ENCODE peak calls at places on chromosomes 11 and 22, in six cellular contexts. One of them, this sample, is unnamed.

GRCh38 chr11:18005376-18006129 is 7.3 kb downstream of the SERGEF start:
- DNase-seq in DND-41: no peak
- DNase-seq in colonic mucosa: no peak
- DNase-seq in IMR-90: no peak
- DNase-seq in endodermal cell: no peak
- DNase-seq in fibroblast of lung: no peak
- DNase-seq in this sample: no peak

GRCh38 chr11:63779044-63779443 is 10.5 kb upstream of the ZFTA start:
- DNase-seq in DND-41: no peak
- DNase-seq in colonic mucosa: no peak
- DNase-seq in IMR-90: no peak
- DNase-seq in endodermal cell: no peak
- DNase-seq in fibroblast of lung: no peak
- DNase-seq in this sample: no peak

GRCh38 chr11:62071408-62071807 is 52.4 kb upstream of the INCENP start:
- DNase-seq in DND-41: no peak
- DNase-seq in colonic mucosa: no peak
- DNase-seq in IMR-90: peak
- DNase-seq in endodermal cell: no peak
- DNase-seq in fibroblast of lung: no peak
- DNase-seq in this sample: no peak

GRCh38 chr11:121221801-121222200 is 70.8 kb upstream of the SC5D start:
- DNase-seq in DND-41: no peak
- DNase-seq in colonic mucosa: no peak
- DNase-seq in IMR-90: no peak
- DNase-seq in endodermal cell: peak
- DNase-seq in fibroblast of lung: no peak
- DNase-seq in this sample: no peak

GRCh38 chr22:30868663-30869385 is 99.8 kb downstream of the MORC2 start:
- DNase-seq in DND-41: peak
- DNase-seq in colonic mucosa: no peak
- DNase-seq in IMR-90: peak
- DNase-seq in endodermal cell: no peak
- DNase-seq in fibroblast of lung: peak
- DNase-seq in this sample: no peak

GRCh38 chr11:75429641-75429901 is 3.4 kb downstream of the KLHL35 start:
- DNase-seq in DND-41: no peak
- DNase-seq in colonic mucosa: no peak
- DNase-seq in IMR-90: no peak
- DNase-seq in endodermal cell: no peak
- DNase-seq in fibroblast of lung: no peak
- DNase-seq in this sample: no peak

GRCh38 chr11:132886335-132886734 is 646.0 kb downstream of the OPCML start:
- DNase-seq in DND-41: no peak
- DNase-seq in colonic mucosa: no peak
- DNase-seq in IMR-90: peak
- DNase-seq in endodermal cell: peak
- DNase-seq in fibroblast of lung: peak
- DNase-seq in this sample: peak

GRCh38 chr11:128714881-128715280 is 21.0 kb downstream of the FLI1 start:
- DNase-seq in DND-41: no peak
- DNase-seq in colonic mucosa: no peak
- DNase-seq in IMR-90: peak
- DNase-seq in endodermal cell: no peak
- DNase-seq in fibroblast of lung: peak
- DNase-seq in this sample: peak

GRCh38 chr22:23894710-23895598 is 771 bp downstream of the MIF start:
- DNase-seq in DND-41: peak
- DNase-seq in colonic mucosa: peak
- DNase-seq in IMR-90: peak
- DNase-seq in endodermal cell: peak
- DNase-seq in fibroblast of lung: peak
- DNase-seq in this sample: peak

GRCh38 chr11:111272420-111272819 is 25.9 kb upstream of the POU2AF3 start:
- DNase-seq in DND-41: no peak
- DNase-seq in colonic mucosa: no peak
- DNase-seq in IMR-90: no peak
- DNase-seq in endodermal cell: no peak
- DNase-seq in fibroblast of lung: no peak
- DNase-seq in this sample: no peak

GRCh38 chr11:60840711-60841430 is 1.0 kb upstream of the CCDC86 start:
- DNase-seq in DND-41: no peak
- DNase-seq in colonic mucosa: no peak
- DNase-seq in IMR-90: peak
- DNase-seq in endodermal cell: no peak
- DNase-seq in fibroblast of lung: peak
- DNase-seq in this sample: no peak

GRCh38 chr11:77505956-77506355 is 32.1 kb upstream of the PAK1 start:
- DNase-seq in DND-41: no peak
- DNase-seq in colonic mucosa: no peak
- DNase-seq in IMR-90: no peak
- DNase-seq in endodermal cell: no peak
- DNase-seq in fibroblast of lung: no peak
- DNase-seq in this sample: no peak

GRCh38 chr11:83004855-83005556 is 66.7 kb downstream of the RAB30 start:
- DNase-seq in DND-41: no peak
- DNase-seq in colonic mucosa: no peak
- DNase-seq in IMR-90: no peak
- DNase-seq in endodermal cell: no peak
- DNase-seq in fibroblast of lung: no peak
- DNase-seq in this sample: peak

GRCh38 chr11:37352485-37352884 is 754.4 kb upstream of the RAG2 start:
- DNase-seq in DND-41: no peak
- DNase-seq in colonic mucosa: no peak
- DNase-seq in IMR-90: no peak
- DNase-seq in endodermal cell: no peak
- DNase-seq in fibroblast of lung: no peak
- DNase-seq in this sample: no peak

GRCh38 chr11:134670961-134671370 is 258.9 kb upstream of the B3GAT1 start:
- DNase-seq in DND-41: no peak
- DNase-seq in colonic mucosa: no peak
- DNase-seq in IMR-90: no peak
- DNase-seq in endodermal cell: peak
- DNase-seq in fibroblast of lung: no peak
- DNase-seq in this sample: no peak

GRCh38 chr11:61555051-61555969 is 25.6 kb downstream of the SYT7 start:
- DNase-seq in DND-41: no peak
- DNase-seq in colonic mucosa: no peak
- DNase-seq in IMR-90: no peak
- DNase-seq in endodermal cell: peak
- DNase-seq in fibroblast of lung: no peak
- DNase-seq in this sample: no peak

GRCh38 chr11:79081441-79082124 is 359.2 kb downstream of the TENM4 start:
- DNase-seq in DND-41: no peak
- DNase-seq in colonic mucosa: no peak
- DNase-seq in IMR-90: peak
- DNase-seq in endodermal cell: no peak
- DNase-seq in fibroblast of lung: no peak
- DNase-seq in this sample: no peak

GRCh38 chr11:70643642-70644041 is 245.3 kb downstream of the CTTN start:
- DNase-seq in DND-41: no peak
- DNase-seq in colonic mucosa: no peak
- DNase-seq in IMR-90: no peak
- DNase-seq in endodermal cell: no peak
- DNase-seq in fibroblast of lung: no peak
- DNase-seq in this sample: no peak

GRCh38 chr22:27274770-27275449 is 526.6 kb downstream of the MN1 start:
- DNase-seq in DND-41: no peak
- DNase-seq in colonic mucosa: no peak
- DNase-seq in IMR-90: peak
- DNase-seq in endodermal cell: no peak
- DNase-seq in fibroblast of lung: no peak
- DNase-seq in this sample: no peak

GRCh38 chr11:119422505-119423416 is at the start of gene THY1:
- DNase-seq in DND-41: no peak
- DNase-seq in colonic mucosa: no peak
- DNase-seq in IMR-90: peak
- DNase-seq in endodermal cell: peak
- DNase-seq in fibroblast of lung: peak
- DNase-seq in this sample: no peak

GRCh38 chr11:85889676-85890579 is 34.7 kb downstream of the CCDC83 start:
- DNase-seq in DND-41: no peak
- DNase-seq in colonic mucosa: no peak
- DNase-seq in IMR-90: peak
- DNase-seq in endodermal cell: peak
- DNase-seq in fibroblast of lung: peak
- DNase-seq in this sample: peak

GRCh38 chr11:64438986-64439771 is 80.2 kb downstream of the RPS6KA4 start:
- DNase-seq in DND-41: no peak
- DNase-seq in colonic mucosa: no peak
- DNase-seq in IMR-90: no peak
- DNase-seq in endodermal cell: peak
- DNase-seq in fibroblast of lung: no peak
- DNase-seq in this sample: peak

GRCh38 chr11:11400635-11401232 is 47.7 kb upstream of the CSNK2A3 start:
- DNase-seq in DND-41: peak
- DNase-seq in colonic mucosa: no peak
- DNase-seq in IMR-90: no peak
- DNase-seq in endodermal cell: peak
- DNase-seq in fibroblast of lung: no peak
- DNase-seq in this sample: no peak

GRCh38 chr11:71078482-71078881 is 173.9 kb downstream of the SHANK2 start:
- DNase-seq in DND-41: no peak
- DNase-seq in colonic mucosa: peak
- DNase-seq in IMR-90: no peak
- DNase-seq in endodermal cell: no peak
- DNase-seq in fibroblast of lung: peak
- DNase-seq in this sample: peak

GRCh38 chr11:134240592-134240991 is 12.6 kb downstream of the THYN1 start:
- DNase-seq in DND-41: no peak
- DNase-seq in colonic mucosa: no peak
- DNase-seq in IMR-90: no peak
- DNase-seq in endodermal cell: no peak
- DNase-seq in fibroblast of lung: no peak
- DNase-seq in this sample: no peak

GRCh38 chr11:127506647-127507046 is 506.1 kb upstream of the KIRREL3 start:
- DNase-seq in DND-41: no peak
- DNase-seq in colonic mucosa: no peak
- DNase-seq in IMR-90: no peak
- DNase-seq in endodermal cell: no peak
- DNase-seq in fibroblast of lung: no peak
- DNase-seq in this sample: no peak

GRCh38 chr11:99020324-99021225 is at the start of gene CNTN5:
- DNase-seq in DND-41: no peak
- DNase-seq in colonic mucosa: peak
- DNase-seq in IMR-90: peak
- DNase-seq in endodermal cell: peak
- DNase-seq in fibroblast of lung: peak
- DNase-seq in this sample: peak

GRCh38 chr11:120021391-120021953 is 116.4 kb downstream of the TRIM29 start:
- DNase-seq in DND-41: no peak
- DNase-seq in colonic mucosa: no peak
- DNase-seq in IMR-90: no peak
- DNase-seq in endodermal cell: peak
- DNase-seq in fibroblast of lung: no peak
- DNase-seq in this sample: no peak

GRCh38 chr11:56160217-56160616 is at the start of gene OR8K5:
- DNase-seq in DND-41: no peak
- DNase-seq in colonic mucosa: no peak
- DNase-seq in IMR-90: no peak
- DNase-seq in endodermal cell: no peak
- DNase-seq in fibroblast of lung: no peak
- DNase-seq in this sample: no peak

GRCh38 chr11:64150051-64150450 is 15.9 kb downstream of the MACROD1 start:
- DNase-seq in DND-41: no peak
- DNase-seq in colonic mucosa: no peak
- DNase-seq in IMR-90: no peak
- DNase-seq in endodermal cell: no peak
- DNase-seq in fibroblast of lung: no peak
- DNase-seq in this sample: no peak

GRCh38 chr11:103091441-103091809 is 535 bp downstream of the DCUN1D5 start:
- DNase-seq in DND-41: peak
- DNase-seq in colonic mucosa: peak
- DNase-seq in IMR-90: peak
- DNase-seq in endodermal cell: peak
- DNase-seq in fibroblast of lung: peak
- DNase-seq in this sample: peak

GRCh38 chr22:45908961-45909360 is 68.0 kb downstream of the WNT7B start:
- DNase-seq in DND-41: no peak
- DNase-seq in colonic mucosa: no peak
- DNase-seq in IMR-90: no peak
- DNase-seq in endodermal cell: no peak
- DNase-seq in fibroblast of lung: no peak
- DNase-seq in this sample: no peak
- H3K9ac ChIP-seq in DND-41: no peak
- H3K9ac ChIP-seq in colonic mucosa: no peak
- H3K9ac ChIP-seq in IMR-90: no peak
- H3K9ac ChIP-seq in endodermal cell: no peak
- H3K9ac ChIP-seq in fibroblast of lung: no peak
- H3K9ac ChIP-seq in this sample: no peak

GRCh38 chr22:45211848-45212247 is 28.8 kb downstream of the KIAA0930 start:
- DNase-seq in DND-41: no peak
- DNase-seq in colonic mucosa: no peak
- DNase-seq in IMR-90: no peak
- DNase-seq in endodermal cell: no peak
- DNase-seq in fibroblast of lung: no peak
- DNase-seq in this sample: no peak
- H3K27ac ChIP-seq in DND-41: no peak
- H3K27ac ChIP-seq in colonic mucosa: peak
- H3K27ac ChIP-seq in IMR-90: peak
- H3K27ac ChIP-seq in endodermal cell: no peak
- H3K27ac ChIP-seq in fibroblast of lung: peak
- H3K27ac ChIP-seq in this sample: peak

DNA sequence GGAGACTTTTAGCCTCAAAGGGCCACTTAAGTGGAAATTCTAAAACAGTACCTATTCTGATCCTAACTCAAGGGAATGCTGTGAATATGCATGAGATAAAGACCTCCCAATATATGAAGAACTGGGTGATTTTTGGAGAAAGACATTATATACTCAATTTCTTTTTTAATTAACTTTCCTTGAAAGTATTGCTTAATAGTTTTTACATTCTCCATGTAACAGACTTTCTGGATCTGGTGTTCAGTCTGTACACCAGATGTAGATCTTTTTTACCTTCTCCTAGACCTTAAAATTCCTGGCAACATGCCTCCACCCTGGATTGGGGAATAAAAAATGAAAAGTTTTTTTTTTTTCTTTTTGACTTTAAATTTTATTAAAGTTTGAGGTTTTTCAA is 777 bp downstream of the NNMT start:
- DNase-seq in DND-41: no peak
- DNase-seq in colonic mucosa: no peak
- DNase-seq in IMR-90: no peak
- DNase-seq in endodermal cell: no peak
- DNase-seq in fibroblast of lung: no peak
- DNase-seq in this sample: no peak
- H3K4me3 ChIP-seq in DND-41: no peak
- H3K4me3 ChIP-seq in colonic mucosa: peak
- H3K4me3 ChIP-seq in IMR-90: peak
- H3K4me3 ChIP-seq in endodermal cell: no peak
- H3K4me3 ChIP-seq in fibroblast of lung: peak
- H3K4me3 ChIP-seq in this sample: peak

DNA sequence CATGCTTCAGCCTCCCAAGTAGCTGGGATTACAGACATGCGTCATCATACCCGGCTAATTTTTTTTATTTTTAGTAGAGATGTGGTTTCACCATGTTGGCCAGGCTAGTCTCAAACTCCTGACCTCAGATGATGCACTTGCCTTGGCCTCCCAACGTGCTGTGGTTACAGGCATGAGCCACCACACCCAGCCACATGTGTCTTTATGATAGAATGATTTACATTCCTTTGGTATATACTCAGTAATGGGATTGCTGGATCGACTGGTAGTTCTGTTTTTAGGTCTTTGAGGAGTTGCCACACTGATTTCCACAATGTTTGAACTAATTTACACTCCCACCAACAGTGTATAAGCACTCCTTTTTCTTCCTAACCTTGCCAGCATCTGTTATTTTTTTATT is 276.2 kb downstream of the METTL15 start:
- DNase-seq in DND-41: no peak
- DNase-seq in colonic mucosa: no peak
- DNase-seq in IMR-90: peak
- DNase-seq in endodermal cell: no peak
- DNase-seq in fibroblast of lung: peak
- DNase-seq in this sample: peak
- H3K9ac ChIP-seq in DND-41: no peak
- H3K9ac ChIP-seq in colonic mucosa: no peak
- H3K9ac ChIP-seq in IMR-90: no peak
- H3K9ac ChIP-seq in endodermal cell: no peak
- H3K9ac ChIP-seq in fibroblast of lung: no peak
- H3K9ac ChIP-seq in this sample: no peak

This sample was measured in mammary epithelial cell.